ENCODE peak calls at places on chromosomes 1 and 21, in eight cellular contexts. One of them, this sample, is unnamed.

GRCh38 chr1:247421074-247421473 is 5.1 kb downstream of the NLRP3 start:
- DNase-seq in stimulated activated CD8-positive, alpha-beta memory T cell treated with anti-CD3 and anti-CD28 coated beads, Interleukin-15, amount 100 ng/mL, for 24 hours: no peak
- DNase-seq in NCI-H1092: no peak
- DNase-seq in stimulated activated CD4-positive, alpha-beta T cell treated with anti-CD3 and anti-CD28 coated beads, Interleukin-2, amount 100 ng/mL, for 48 hours: no peak
- DNase-seq in NCI-H460: no peak
- DNase-seq in nucleus accumbens: peak; percentile 12
- DNase-seq in lower leg skin: no peak
- DNase-seq in progenitor cell of endocrine pancreas: no peak
- DNase-seq in this sample: no peak

GRCh38 chr1:78015148-78015547 is 10.4 kb downstream of the DNAJB4 start:
- DNase-seq in progenitor cell of endocrine pancreas: no peak
- DNase-seq in stimulated activated CD4-positive, alpha-beta T cell treated with anti-CD3 and anti-CD28 coated beads, Interleukin-2, amount 100 ng/mL, for 48 hours: no peak
- DNase-seq in stimulated activated CD8-positive, alpha-beta memory T cell treated with anti-CD3 and anti-CD28 coated beads, Interleukin-15, amount 100 ng/mL, for 24 hours: no peak
- DNase-seq in nucleus accumbens: no peak
- DNase-seq in lower leg skin: no peak
- DNase-seq in NCI-H460: no peak
- DNase-seq in NCI-H1092: no peak
- DNase-seq in this sample: no peak

GRCh38 chr1:6624712-6625578 is at the start of gene THAP3:
- DNase-seq in progenitor cell of endocrine pancreas: peak; percentile 77
- DNase-seq in stimulated activated CD4-positive, alpha-beta T cell treated with anti-CD3 and anti-CD28 coated beads, Interleukin-2, amount 100 ng/mL, for 48 hours: peak; percentile 86
- DNase-seq in nucleus accumbens: peak; percentile 73
- DNase-seq in stimulated activated CD8-positive, alpha-beta memory T cell treated with anti-CD3 and anti-CD28 coated beads, Interleukin-15, amount 100 ng/mL, for 24 hours: peak; percentile 83
- DNase-seq in NCI-H460: peak; percentile 68
- DNase-seq in NCI-H1092: peak; percentile 92
- DNase-seq in lower leg skin: peak; percentile 75
- DNase-seq in this sample: peak; percentile 94

GRCh38 chr21:30415993-30416392 is 9.7 kb downstream of the KRTAP13-3 start:
- DNase-seq in NCI-H460: no peak
- DNase-seq in stimulated activated CD4-positive, alpha-beta T cell treated with anti-CD3 and anti-CD28 coated beads, Interleukin-2, amount 100 ng/mL, for 48 hours: no peak
- DNase-seq in nucleus accumbens: no peak
- DNase-seq in stimulated activated CD8-positive, alpha-beta memory T cell treated with anti-CD3 and anti-CD28 coated beads, Interleukin-15, amount 100 ng/mL, for 24 hours: no peak
- DNase-seq in lower leg skin: no peak
- DNase-seq in NCI-H1092: no peak
- DNase-seq in progenitor cell of endocrine pancreas: no peak
- DNase-seq in this sample: no peak

GRCh38 chr1:181149326-181150000 is 61.0 kb downstream of the IER5 start:
- DNase-seq in nucleus accumbens: no peak
- DNase-seq in NCI-H460: no peak
- DNase-seq in lower leg skin: no peak
- DNase-seq in stimulated activated CD8-positive, alpha-beta memory T cell treated with anti-CD3 and anti-CD28 coated beads, Interleukin-15, amount 100 ng/mL, for 24 hours: no peak
- DNase-seq in NCI-H1092: no peak
- DNase-seq in stimulated activated CD4-positive, alpha-beta T cell treated with anti-CD3 and anti-CD28 coated beads, Interleukin-2, amount 100 ng/mL, for 48 hours: peak; percentile 41
- DNase-seq in progenitor cell of endocrine pancreas: no peak
- DNase-seq in this sample: no peak

GRCh38 chr1:173409613-173410012 is 67.5 kb upstream of the PRDX6 start:
- DNase-seq in progenitor cell of endocrine pancreas: no peak
- DNase-seq in stimulated activated CD4-positive, alpha-beta T cell treated with anti-CD3 and anti-CD28 coated beads, Interleukin-2, amount 100 ng/mL, for 48 hours: no peak
- DNase-seq in NCI-H1092: no peak
- DNase-seq in NCI-H460: no peak
- DNase-seq in lower leg skin: peak; percentile 38
- DNase-seq in stimulated activated CD8-positive, alpha-beta memory T cell treated with anti-CD3 and anti-CD28 coated beads, Interleukin-15, amount 100 ng/mL, for 24 hours: no peak
- DNase-seq in nucleus accumbens: no peak
- DNase-seq in this sample: peak; percentile 20

GRCh38 chr1:22763479-22764200 is 53.0 kb downstream of the EPHB2 start:
- DNase-seq in lower leg skin: no peak
- DNase-seq in stimulated activated CD8-positive, alpha-beta memory T cell treated with anti-CD3 and anti-CD28 coated beads, Interleukin-15, amount 100 ng/mL, for 24 hours: no peak
- DNase-seq in progenitor cell of endocrine pancreas: no peak
- DNase-seq in NCI-H460: no peak
- DNase-seq in NCI-H1092: no peak
- DNase-seq in nucleus accumbens: no peak
- DNase-seq in stimulated activated CD4-positive, alpha-beta T cell treated with anti-CD3 and anti-CD28 coated beads, Interleukin-2, amount 100 ng/mL, for 48 hours: no peak
- DNase-seq in this sample: no peak

GRCh38 chr1:109922326-109922725 is 11.7 kb downstream of the CSF1 start:
- DNase-seq in nucleus accumbens: no peak
- DNase-seq in stimulated activated CD8-positive, alpha-beta memory T cell treated with anti-CD3 and anti-CD28 coated beads, Interleukin-15, amount 100 ng/mL, for 24 hours: no peak
- DNase-seq in lower leg skin: no peak
- DNase-seq in NCI-H460: no peak
- DNase-seq in NCI-H1092: no peak
- DNase-seq in stimulated activated CD4-positive, alpha-beta T cell treated with anti-CD3 and anti-CD28 coated beads, Interleukin-2, amount 100 ng/mL, for 48 hours: no peak
- DNase-seq in progenitor cell of endocrine pancreas: no peak
- DNase-seq in this sample: no peak

GRCh38 chr1:21663251-21663950 is 5.8 kb downstream of the RAP1GAP start:
- DNase-seq in stimulated activated CD4-positive, alpha-beta T cell treated with anti-CD3 and anti-CD28 coated beads, Interleukin-2, amount 100 ng/mL, for 48 hours: no peak
- DNase-seq in NCI-H1092: no peak
- DNase-seq in stimulated activated CD8-positive, alpha-beta memory T cell treated with anti-CD3 and anti-CD28 coated beads, Interleukin-15, amount 100 ng/mL, for 24 hours: no peak
- DNase-seq in lower leg skin: no peak
- DNase-seq in progenitor cell of endocrine pancreas: no peak
- DNase-seq in NCI-H460: no peak
- DNase-seq in nucleus accumbens: no peak
- DNase-seq in this sample: no peak

GRCh38 chr1:240765732-240766363 is 153.9 kb upstream of the GREM2 start:
- DNase-seq in NCI-H460: no peak
- DNase-seq in nucleus accumbens: no peak
- DNase-seq in lower leg skin: no peak
- DNase-seq in progenitor cell of endocrine pancreas: no peak
- DNase-seq in NCI-H1092: no peak
- DNase-seq in stimulated activated CD4-positive, alpha-beta T cell treated with anti-CD3 and anti-CD28 coated beads, Interleukin-2, amount 100 ng/mL, for 48 hours: no peak
- DNase-seq in stimulated activated CD8-positive, alpha-beta memory T cell treated with anti-CD3 and anti-CD28 coated beads, Interleukin-15, amount 100 ng/mL, for 24 hours: no peak
- DNase-seq in this sample: peak; percentile 82

GRCh38 chr21:15343066-15343465 is 278.3 kb upstream of the NRIP1 start:
- DNase-seq in NCI-H1092: no peak
- DNase-seq in nucleus accumbens: no peak
- DNase-seq in stimulated activated CD8-positive, alpha-beta memory T cell treated with anti-CD3 and anti-CD28 coated beads, Interleukin-15, amount 100 ng/mL, for 24 hours: no peak
- DNase-seq in lower leg skin: no peak
- DNase-seq in progenitor cell of endocrine pancreas: no peak
- DNase-seq in stimulated activated CD4-positive, alpha-beta T cell treated with anti-CD3 and anti-CD28 coated beads, Interleukin-2, amount 100 ng/mL, for 48 hours: no peak
- DNase-seq in NCI-H460: no peak
- DNase-seq in this sample: no peak

This sample was measured in AG08396.